ENCODE peak calls at places on chromosomes 16 and 17, in nine cellular contexts. K, U, P, D, T, J, Y, S and V are unnamed samples.

GRCh38 chr16:13067648-13068047 is 166.2 kb downstream of the SHISA9 start:
- DNase-seq in P (no peak), T (no peak), J (no peak), D (no peak), K (no peak), Y (no peak), S (no peak), U (no peak), V (no peak)

GRCh38 chr16:75011634-75012307 is 12.9 kb downstream of the ZNRF1 start:
- DNase-seq in K (no peak), P (no peak), J (no peak), Y (no peak), T (no peak), D (no peak), U (no peak), S (peak), V (peak)

GRCh38 chr16:74297296-74297665 is 667 bp downstream of the PSMD7 start:
- DNase-seq in P (no peak), J (peak), Y (peak), U (peak), K (no peak), T (no peak), S (peak), D (no peak), V (peak)

GRCh38 chr17:63476494-63476856 is 386 bp upstream of the ACE start:
- DNase-seq in S (no peak), D (no peak), Y (peak), K (no peak), P (no peak), T (no peak), U (peak), J (no peak), V (no peak)

GRCh38 chr16:89615596-89616090 is 2.2 kb downstream of the DPEP1 start:
- DNase-seq in T (no peak), Y (peak), J (no peak), K (no peak), P (no peak), S (no peak), D (no peak), U (peak), V (no peak)

GRCh38 chr17:28182559-28182958 is 136.4 kb upstream of the TMEM97 start:
- DNase-seq in P (no peak), K (no peak), Y (peak), T (no peak), J (no peak), U (no peak), S (no peak), D (no peak), V (no peak)

GRCh38 chr17:1275962-1276736 is 3.3 kb upstream of the TRARG1 start:
- DNase-seq in U (peak), Y (peak), K (peak), J (peak), P (peak), T (peak), D (peak), S (no peak), V (peak)

GRCh38 chr17:40448213-40448638 is 5.0 kb downstream of the IGFBP4 start:
- DNase-seq in T (peak), J (no peak), U (no peak), S (no peak), P (no peak), Y (no peak), D (no peak), K (no peak), V (peak)

GRCh38 chr17:6912110-6913051 is 80.9 kb upstream of the TEKT1 start:
- DNase-seq in P (no peak), Y (no peak), D (no peak), J (no peak), K (no peak), U (no peak), S (no peak), T (no peak), V (no peak)

GRCh38 chr17:6914711-6915110 is 81.1 kb upstream of the ALOX12 start:
- DNase-seq in K (no peak), Y (no peak), S (no peak), J (no peak), T (no peak), U (no peak), D (no peak), P (no peak), V (peak)

GRCh38 chr17:6915620-6916019 is 80.2 kb upstream of the ALOX12 start:
- DNase-seq in T (no peak), J (no peak), U (no peak), Y (no peak), S (no peak), P (no peak), K (no peak), D (no peak), V (no peak)

GRCh38 chr17:6910987-6911603 is 79.6 kb upstream of the TEKT1 start:
- DNase-seq in Y (peak), U (peak), S (peak), P (no peak), K (no peak), T (no peak), D (no peak), J (no peak), V (peak)

DNA sequence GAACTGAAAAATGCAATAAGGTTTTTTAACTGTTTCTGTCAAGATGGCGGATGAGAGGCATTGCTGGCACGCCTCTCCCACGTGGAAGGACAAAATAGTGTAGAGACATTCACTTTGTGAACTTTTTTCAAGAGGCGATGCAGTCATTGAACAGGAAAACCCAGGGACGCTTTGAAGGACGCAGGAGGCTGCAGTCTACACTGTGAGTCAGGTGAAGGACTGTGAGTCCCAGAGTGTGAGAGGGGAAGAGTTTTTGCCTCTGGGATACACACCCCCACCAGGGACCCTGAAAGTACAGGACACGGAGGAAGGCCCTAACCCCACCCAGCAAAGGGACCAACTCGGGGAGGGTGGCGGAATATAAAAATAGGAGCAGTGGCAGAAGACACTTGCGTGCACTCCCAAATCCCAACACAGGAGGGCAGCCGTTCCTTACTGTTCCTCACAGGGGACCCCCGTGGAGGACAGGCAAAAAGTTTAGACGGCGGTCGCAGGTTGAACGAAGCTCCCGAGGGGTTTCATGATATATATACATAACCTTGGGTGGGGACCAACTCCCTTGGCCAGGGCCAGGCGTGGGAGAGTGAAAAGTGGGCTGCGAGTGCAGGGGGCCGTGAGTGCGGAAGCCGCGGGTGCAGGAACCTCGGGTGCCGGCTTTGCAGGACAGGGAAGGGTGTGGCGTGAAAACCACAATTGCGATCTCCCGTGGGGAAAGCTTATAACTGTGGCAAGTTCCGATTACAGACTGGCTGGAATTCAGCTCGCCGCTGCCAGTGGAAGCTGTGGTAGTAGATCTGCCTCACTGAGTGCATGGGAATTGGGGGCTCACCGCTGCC is 82.0 kb upstream of the ALOX12 start:
- DNase-seq in P (peak), D (peak), Y (peak), T (peak), U (peak), S (no peak), J (peak), K (peak), V (peak)
- H3K4me3 ChIP-seq in P (peak), D (peak), Y (peak), T (peak), U (no peak), S (no peak), J (peak), K (peak), V (peak)

DNA sequence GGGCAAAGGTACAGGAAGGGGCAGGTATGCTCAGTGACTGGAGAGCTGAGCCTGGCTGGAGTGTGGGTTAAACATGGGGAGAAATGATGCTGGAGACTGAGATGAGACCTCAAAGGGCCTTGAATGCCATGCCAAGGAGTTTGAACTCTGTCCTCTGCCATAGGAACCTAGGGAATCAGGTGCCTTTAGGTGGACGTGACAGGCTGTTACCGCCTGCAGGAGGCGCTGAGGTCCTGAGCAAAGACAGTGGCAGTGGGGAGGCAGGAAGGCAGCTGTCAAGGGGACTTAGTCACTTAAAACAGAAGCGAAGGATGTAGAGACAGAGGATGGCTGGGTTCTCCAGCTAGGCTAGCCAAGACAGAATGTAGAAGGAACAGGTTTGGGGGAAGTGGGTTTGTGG is 9.1 kb downstream of the PSMB3 start:
- DNase-seq in Y (peak), D (no peak), P (no peak), U (peak), T (no peak), J (no peak), S (peak), K (no peak), V (peak)
- TF ChIP-seq CTCF in Y (peak), D (no peak), P (no peak), U (peak), T (no peak), J (no peak), S (peak), K (no peak), V (peak)

DNA sequence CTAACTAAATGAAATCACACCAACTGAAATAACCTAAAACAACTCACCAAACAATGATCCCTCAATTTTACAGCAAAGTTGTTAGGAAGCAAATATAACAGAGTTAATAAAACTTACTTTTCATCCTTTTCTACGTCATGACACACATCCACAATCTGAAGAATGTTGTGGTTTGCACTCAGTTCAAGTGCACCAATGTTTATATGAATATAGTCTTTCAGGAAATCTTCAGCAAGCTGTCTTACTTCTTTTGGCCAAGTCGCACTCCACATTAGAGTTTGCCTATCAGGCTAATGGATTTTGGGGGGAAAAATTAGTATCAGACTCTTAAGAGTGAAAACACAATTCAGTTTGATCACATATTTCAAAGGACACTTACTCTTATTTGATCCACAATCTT is 3.3 kb downstream of the DDX5 start:
- DNase-seq in J (no peak), Y (no peak), P (no peak), K (no peak), S (no peak), T (no peak), D (no peak), U (no peak), V (no peak)
- H3K4me3 ChIP-seq in J (peak), Y (no peak), P (no peak), K (no peak), S (no peak), T (peak), D (peak), U (no peak), V (no peak)

GRCh38 chr17:6422654-6423241 is 12.2 kb downstream of the AIPL1 start:
- DNase-seq in Y (no peak), U (no peak), T (no peak), S (no peak), D (no peak), P (no peak), J (no peak), K (no peak), V (no peak)

GRCh38 chr17:6423931-6424330 is 11.0 kb downstream of the AIPL1 start:
- DNase-seq in U (no peak), J (no peak), K (no peak), T (no peak), P (no peak), Y (no peak), S (no peak), D (no peak), V (no peak)

GRCh38 chr17:6425407-6425806 is 9.5 kb downstream of the AIPL1 start:
- DNase-seq in T (no peak), U (no peak), D (no peak), P (no peak), J (no peak), K (no peak), S (no peak), Y (no peak), V (no peak)

GRCh38 chr17:6420173-6420641 is 14.7 kb downstream of the AIPL1 start:
- DNase-seq in S (no peak), J (no peak), P (no peak), U (peak), Y (no peak), D (no peak), K (no peak), T (no peak), V (peak)

GRCh38 chr17:6421700-6422604 is 13.0 kb downstream of the AIPL1 start:
- DNase-seq in Y (peak), S (peak), U (peak), K (peak), T (peak), P (peak), D (peak), J (peak), V (peak)
- TF ChIP-seq CTCF in Y (peak), S (peak), U (peak), K (peak), T (peak), P (peak), D (peak), J (peak), V (peak)

GRCh38 chr17:58327363-58328194 is 1.0 kb downstream of the TSPOAP1 start:
- DNase-seq in J (no peak), Y (peak), K (no peak), U (no peak), T (no peak), D (no peak), S (no peak), P (no peak), V (no peak)
- H3K4me3 ChIP-seq in J (no peak), Y (no peak), K (peak), U (no peak), T (no peak), D (no peak), S (no peak), P (peak), V (no peak)

DNA sequence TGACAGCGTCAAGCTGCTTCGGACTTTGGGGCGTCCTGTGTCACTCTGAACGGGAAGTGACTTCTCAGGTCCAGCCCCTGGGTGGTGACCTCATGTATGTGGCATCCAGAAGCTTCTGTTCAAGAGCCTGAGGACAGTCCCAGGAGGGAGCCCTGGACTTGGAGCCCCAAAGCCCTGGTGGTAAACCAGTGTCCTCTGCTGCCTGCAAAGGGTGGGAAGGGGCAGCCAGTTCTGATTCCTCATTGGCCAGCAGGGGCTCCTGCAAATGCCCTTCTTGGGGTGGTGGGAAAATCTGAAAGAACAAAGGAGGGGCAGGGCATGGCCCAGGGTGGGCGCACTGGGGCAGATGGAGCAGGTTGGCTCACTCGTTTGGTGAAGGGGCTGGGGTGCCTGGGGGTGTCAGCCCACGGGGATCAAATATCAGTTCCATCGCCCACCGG is 1.6 kb downstream of the OSGIN1 start:
- DNase-seq in U (no peak), K (no peak), J (no peak), S (peak), Y (no peak), T (peak), P (no peak), D (peak), V (peak)
- TF ChIP-seq CTCF in U (no peak), K (no peak), J (no peak), S (no peak), Y (no peak), T (no peak), P (no peak), D (no peak), V (no peak)

DNA sequence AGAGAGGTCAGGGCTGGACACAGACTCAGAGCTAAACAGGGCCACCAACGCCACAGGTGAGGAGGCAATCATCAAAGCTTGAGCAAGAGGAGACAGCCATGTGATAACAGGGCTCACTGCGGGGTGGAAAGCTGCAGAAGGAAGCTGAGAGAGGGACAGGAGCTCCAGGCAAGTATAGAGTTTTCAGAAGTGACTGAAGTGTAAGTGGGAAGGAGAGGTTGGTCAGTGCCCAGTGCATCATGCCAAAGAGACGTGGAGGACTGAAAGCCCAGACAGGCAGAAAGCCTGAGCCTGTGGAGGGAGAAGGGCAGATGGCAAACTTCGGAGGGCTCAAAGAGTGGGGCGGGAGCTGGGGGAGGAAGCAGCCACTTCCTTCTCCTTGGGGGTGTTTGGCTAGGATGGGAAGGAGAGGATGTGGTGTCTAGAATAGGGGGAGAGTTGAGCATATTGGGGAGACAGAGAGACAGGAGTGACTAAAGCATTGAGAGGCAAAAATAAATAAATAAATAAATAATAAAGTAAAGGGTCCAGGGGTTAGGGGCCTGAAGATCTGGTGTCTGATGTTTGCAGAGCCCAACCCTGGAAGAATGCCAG is 2.6 kb downstream of the KIFC3 start:
- DNase-seq in P (no peak), K (no peak), D (no peak), S (no peak), Y (peak), T (no peak), J (no peak), U (no peak), V (no peak)
- H3K4me3 ChIP-seq in P (no peak), K (no peak), D (peak), S (no peak), Y (no peak), T (no peak), J (no peak), U (no peak), V (no peak)

GRCh38 chr16:9695152-9695551 is 487.1 kb downstream of the GRIN2A start:
- DNase-seq in J (no peak), U (peak), S (no peak), P (no peak), D (no peak), T (no peak), Y (no peak), K (no peak), V (no peak)
- TF ChIP-seq CTCF in J (no peak), U (peak), S (no peak), P (no peak), D (no peak), T (no peak), Y (no peak), K (no peak), V (no peak)

DNA sequence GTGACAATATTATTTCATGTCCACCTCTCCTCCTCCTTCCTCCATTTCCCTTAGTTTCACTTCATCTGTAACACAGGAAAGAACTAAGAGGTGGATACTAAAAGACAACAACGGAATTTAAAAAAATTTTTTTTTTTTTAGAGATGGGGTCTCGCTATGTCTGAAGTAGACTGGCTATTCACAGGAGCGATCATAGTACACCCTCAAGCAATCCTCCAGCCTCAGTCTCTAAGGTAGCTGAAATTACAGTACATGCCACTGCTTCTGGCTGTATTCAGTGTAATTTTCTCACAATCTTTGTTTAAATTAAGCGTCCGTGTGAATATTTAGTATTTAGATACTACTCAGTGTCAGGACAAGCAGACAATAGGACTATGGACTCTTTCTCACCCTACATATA is 35.6 kb downstream of the FBXL20 start:
- DNase-seq in Y (no peak), U (no peak), J (no peak), P (no peak), D (no peak), T (no peak), K (no peak), S (no peak), V (no peak)
- H3K4me3 ChIP-seq in Y (no peak), U (no peak), J (no peak), P (no peak), D (peak), T (no peak), K (no peak), S (no peak), V (peak)

GRCh38 chr16:67919618-67920210 is 11.9 kb downstream of the CTRL start:
- DNase-seq in T (no peak), Y (no peak), K (no peak), D (no peak), U (no peak), S (no peak), P (no peak), J (no peak), V (no peak)
- TF ChIP-seq CTCF in T (no peak), Y (no peak), K (no peak), D (peak), U (no peak), S (no peak), P (no peak), J (no peak), V (no peak)